ENCODE peak calls at places on chromosomes 13 and 19, in nine cellular contexts. P is transverse colon, Y is IMR-90, I is heart left ventricle, M is astrocyte, Q is lower lobe of right lung, T is AG09309, V is HL-60, S is AG10803. J is an unnamed sample.

GRCh38 chr19:31304877-31305312 is 44.3 kb downstream of the TSHZ3 start:
- DNase-seq in V (peak; percentile 87), S (peak; percentile 25), Q (no peak), Y (no peak), T (peak; percentile 63), M (no peak), P (no peak), I (no peak), J (no peak)

GRCh38 chr19:40962460-40962961 is 28.6 kb upstream of the CYP2B6 start:
- DNase-seq in T (peak; percentile 8), P (no peak), V (no peak), S (peak; percentile 16), Q (no peak), M (peak; percentile 3), Y (no peak), I (no peak), J (no peak)

GRCh38 chr19:7917292-7918061 is 2.7 kb upstream of the SNAPC2 start:
- DNase-seq in M (peak; percentile 19), Y (peak; percentile 45), T (no peak), V (peak; percentile 68), S (peak; percentile 59), I (no peak), P (peak; percentile 69), Q (peak; percentile 68), J (no peak)

GRCh38 chr19:18675779-18676178 is 7.7 kb upstream of the CRTC1 start:
- DNase-seq in P (no peak), V (no peak), Y (no peak), T (no peak), M (no peak), S (no peak), I (no peak), Q (no peak), J (no peak)

GRCh38 chr19:58513694-58514563 is 2.1 kb upstream of the SLC27A5 start:
- DNase-seq in V (peak; percentile 94), Y (peak; percentile 68), T (peak; percentile 20), P (peak; percentile 94), M (peak; percentile 56), Q (peak; percentile 96), I (peak; percentile 90), S (peak; percentile 84), J (peak; percentile 87)

GRCh38 chr13:26784704-26785639 is 24.4 kb upstream of the GPR12 start:
- DNase-seq in T (no peak), M (no peak), I (peak; percentile 45), Q (no peak), S (no peak), P (peak; percentile 27), V (peak; percentile 73), Y (no peak), J (no peak)

GRCh38 chr13:113210834-113211233 is 1.4 kb downstream of the CUL4A start:
- DNase-seq in Y (no peak), S (no peak), P (no peak), Q (no peak), I (no peak), T (no peak), M (no peak), V (peak; percentile 72), J (no peak)

GRCh38 chr13:57858376-57858775 is 226.8 kb downstream of the PCDH17 start:
- DNase-seq in Y (no peak), I (no peak), P (no peak), S (no peak), V (peak; percentile 58), M (no peak), Q (no peak), T (no peak), J (no peak)

GRCh38 chr13:92806215-92806614 is 420.4 kb upstream of the GPC6 start:
- DNase-seq in Q (no peak), Y (no peak), V (no peak), P (no peak), S (peak; percentile 15), I (no peak), M (peak; percentile 14), T (no peak), J (no peak)

GRCh38 chr13:36282818-36283432 is 14.7 kb downstream of the CCDC169 start:
- DNase-seq in Q (no peak), T (no peak), V (no peak), P (no peak), M (peak; percentile 28), S (peak; percentile 50), Y (peak; percentile 57), I (no peak), J (no peak)

GRCh38 chr19:3851254-3852176 is 17.3 kb downstream of the ZFR2 start:
- DNase-seq in V (no peak), S (no peak), T (no peak), M (peak; percentile 20), Y (no peak), I (no peak), Q (no peak), P (no peak), J (no peak)

DNA sequence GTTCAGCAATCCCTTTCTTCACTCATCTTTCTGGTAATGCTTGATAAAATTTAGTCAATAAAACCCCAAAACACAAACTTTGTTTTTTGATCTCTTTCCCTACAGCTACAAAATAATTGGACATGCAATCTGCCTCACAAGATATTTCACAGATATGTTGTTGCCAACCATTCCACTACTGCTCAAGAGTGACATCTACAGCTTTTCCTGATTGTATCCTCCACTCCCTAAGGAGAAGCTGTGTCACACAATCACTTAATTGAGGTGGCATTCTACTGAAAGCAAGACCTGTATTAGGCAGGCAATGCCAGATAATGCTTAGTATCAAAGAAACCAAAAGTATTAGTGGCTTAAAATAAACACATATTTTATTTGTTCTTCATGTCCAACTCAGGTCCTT is 1646.2 kb upstream of the SPRY2 start:
- DNase-seq in V (no peak), M (no peak), I (no peak), T (no peak), P (no peak), Q (no peak), Y (no peak), S (no peak), J (no peak)
- TF ChIP-seq CTCF in V (no peak), M (no peak), I (no peak), T (no peak), P (no peak), Q (no peak), Y (no peak), S (no peak), J (no peak)

GRCh38 chr19:13966684-13967128 is 14.4 kb downstream of the DCAF15 start:
- DNase-seq in Q (no peak), M (no peak), T (no peak), Y (no peak), S (no peak), P (no peak), V (no peak), I (no peak), J (no peak)

GRCh38 chr19:13969897-13970296 is 17.6 kb downstream of the DCAF15 start:
- DNase-seq in M (no peak), T (no peak), V (no peak), S (no peak), I (no peak), Q (no peak), Y (no peak), P (no peak), J (no peak)

GRCh38 chr19:13965926-13966683 is 13.8 kb downstream of the DCAF15 start:
- DNase-seq in Q (no peak), Y (no peak), I (no peak), V (no peak), T (no peak), P (no peak), M (no peak), S (no peak), J (no peak)

GRCh38 chr19:13968999-13969398 is 16.7 kb downstream of the DCAF15 start:
- DNase-seq in I (no peak), Y (no peak), T (no peak), Q (no peak), V (no peak), M (no peak), S (no peak), P (no peak), J (no peak)

GRCh38 chr19:13968383-13968935 is 16.1 kb downstream of the DCAF15 start:
- DNase-seq in Q (no peak), S (no peak), Y (no peak), P (no peak), V (no peak), T (no peak), I (no peak), M (no peak), J (no peak)
- H3K4me3 ChIP-seq in Q (no peak overlapping the region), S (no peak overlapping the region), Y (no peak overlapping the region), P (no peak overlapping the region), V (no peak overlapping the region), T (no peak overlapping the region), I (no peak overlapping the region), M (no peak overlapping the region), J (no peak overlapping the region)

DNA sequence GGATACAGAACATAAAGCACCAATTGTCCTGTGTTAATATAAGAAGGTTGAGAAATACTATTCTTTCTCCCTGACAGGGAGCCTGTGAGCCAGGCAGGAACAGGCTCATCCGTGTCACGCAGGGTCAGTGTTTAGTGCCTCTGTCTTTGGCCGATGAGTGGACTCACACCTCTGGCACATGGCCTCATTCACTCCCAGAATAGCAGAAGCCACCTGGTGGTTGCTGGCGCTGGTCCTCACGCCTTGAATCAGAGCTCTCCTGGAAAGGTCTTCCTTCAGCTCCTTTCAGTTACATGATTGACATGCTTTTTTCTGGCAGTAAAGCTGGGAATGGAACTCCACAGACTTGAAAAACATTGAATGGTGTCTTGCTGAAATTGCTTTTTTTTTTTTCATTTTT is 28.1 kb upstream of the SIAH3 start:
- DNase-seq in S (no peak), M (no peak), Q (no peak), I (peak; percentile 73), V (no peak), Y (no peak), T (no peak), P (peak; percentile 10), J (no peak)
- TF ChIP-seq CTCF in S (no peak), M (peak; percentile 19), Q (no peak), I (peak; percentile 36), V (no peak), Y (no peak), T (no peak), P (no peak), J (peak; percentile 48)

GRCh38 chr19:19871932-19872331 is 6.2 kb downstream of the ZNF253 start:
- DNase-seq in Y (no peak), T (no peak), M (no peak), Q (no peak), I (no peak), S (no peak), V (no peak), P (no peak), J (no peak)

GRCh38 chr19:19865750-19866598 is at the start of gene ZNF253:
- DNase-seq in T (peak; percentile 69), P (peak; percentile 97), S (peak; percentile 89), M (peak; percentile 90), Q (peak; percentile 97), Y (peak; percentile 88), I (peak; percentile 98), V (peak; percentile 98), J (peak; percentile 93)

GRCh38 chr19:19860756-19861390 is 4.8 kb upstream of the ZNF253 start:
- DNase-seq in S (no peak), I (no peak), V (no peak), P (no peak), Q (no peak), T (no peak), Y (no peak), M (no peak), J (no peak)

DNA sequence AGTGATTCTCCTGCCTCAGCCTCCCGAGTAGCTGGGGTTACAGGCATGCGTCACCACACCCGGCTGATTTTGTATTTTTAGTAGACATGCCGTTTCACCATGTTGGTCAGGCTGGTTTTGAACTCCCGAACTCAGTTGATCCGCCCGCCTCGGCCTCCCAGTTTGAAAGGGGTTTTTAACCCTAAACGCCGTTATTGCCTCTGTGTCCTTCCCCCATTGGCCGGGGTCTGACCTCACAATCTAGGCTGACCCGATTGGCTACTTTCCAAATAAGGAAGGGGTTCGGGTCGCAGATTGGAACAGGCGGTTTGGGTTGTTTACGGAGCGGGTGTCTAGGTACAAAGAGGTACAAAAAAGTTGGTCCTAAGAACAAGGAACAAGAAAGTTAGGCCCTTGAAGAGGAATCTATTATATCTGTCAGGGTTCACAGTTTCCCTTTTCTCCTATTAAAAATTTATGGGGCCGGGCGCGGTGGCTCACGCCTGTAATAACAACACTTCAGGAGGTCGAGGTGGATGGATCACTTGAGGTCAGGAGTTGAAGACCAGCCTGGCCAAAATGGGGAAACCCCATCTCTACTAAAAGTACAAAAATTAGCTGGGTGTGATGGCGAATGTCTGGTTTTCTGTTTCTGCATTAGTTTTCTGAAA is 1.0 kb downstream of the ZNF253 start:
- DNase-seq in Q (no peak), M (no peak), S (peak; percentile 1), T (no peak), Y (no peak), I (no peak), P (peak; percentile 19), V (peak; percentile 80), J (peak; percentile 36)
- H3K4me3 ChIP-seq in Q (peak overlapping the region; percentile 73), M (peak overlapping the region; percentile 78), S (peak overlapping the region; percentile 92), T (peak overlapping the region; percentile 80), Y (peak overlapping the region; percentile 90), I (peak overlapping the region; percentile 53), P (peak overlapping the region; percentile 83), V (peak overlapping the region; percentile 69), J (peak overlapping the region; percentile 98)

J was measured in GM12864.